ENCODE peak calls at places on chromosomes 1 and 21, in seven cellular contexts. One of them, this sample, is unnamed.
A peak's percentile ranks its signal among the peaks of the same experiment; 100 is the strongest.

GRCh38 chr1:156643266-156644092 is 1.6 kb downstream of the BCAN start:
- DNase-seq in putamen: no peak
- DNase-seq in nucleus accumbens: no peak
- DNase-seq in AG10803: no peak
- DNase-seq in HFFc6: no peak
- DNase-seq in anterior cingulate cortex: no peak
- DNase-seq in NT2/D1: no peak
- DNase-seq in this sample: no peak

GRCh38 chr21:45082715-45083114 is 8.3 kb downstream of the ADARB1 start:
- DNase-seq in nucleus accumbens: no peak
- DNase-seq in putamen: no peak
- DNase-seq in AG10803: no peak
- DNase-seq in NT2/D1: no peak
- DNase-seq in anterior cingulate cortex: no peak
- DNase-seq in HFFc6: no peak
- DNase-seq in this sample: no peak

GRCh38 chr1:204018460-204018859 is 54.5 kb upstream of the SOX13 start:
- DNase-seq in nucleus accumbens: no peak
- DNase-seq in AG10803: no peak
- DNase-seq in HFFc6: no peak
- DNase-seq in putamen: no peak
- DNase-seq in NT2/D1: no peak
- DNase-seq in anterior cingulate cortex: no peak
- DNase-seq in this sample: no peak

GRCh38 chr1:107877092-107877491 is 87.9 kb downstream of the VAV3 start:
- DNase-seq in nucleus accumbens: peak; percentile 29
- DNase-seq in AG10803: peak; percentile 88
- DNase-seq in NT2/D1: no peak
- DNase-seq in anterior cingulate cortex: no peak
- DNase-seq in HFFc6: no peak
- DNase-seq in putamen: peak; percentile 49
- DNase-seq in this sample: no peak

GRCh38 chr1:47756006-47756405 is 241.2 kb downstream of the TRABD2B start:
- DNase-seq in putamen: no peak
- DNase-seq in AG10803: no peak
- DNase-seq in HFFc6: no peak
- DNase-seq in anterior cingulate cortex: no peak
- DNase-seq in NT2/D1: no peak
- DNase-seq in nucleus accumbens: no peak
- DNase-seq in this sample: no peak

GRCh38 chr1:59775480-59775879 is 39.3 kb upstream of the HOOK1 start:
- DNase-seq in anterior cingulate cortex: no peak
- DNase-seq in NT2/D1: no peak
- DNase-seq in HFFc6: no peak
- DNase-seq in putamen: no peak
- DNase-seq in AG10803: no peak
- DNase-seq in nucleus accumbens: no peak
- DNase-seq in this sample: no peak

GRCh38 chr1:9293512-9294439 is 1.1 kb downstream of the SPSB1 start:
- DNase-seq in AG10803: peak; percentile 50
- DNase-seq in HFFc6: peak; percentile 18
- DNase-seq in nucleus accumbens: no peak
- DNase-seq in putamen: no peak
- DNase-seq in anterior cingulate cortex: no peak
- DNase-seq in NT2/D1: no peak
- DNase-seq in this sample: no peak

GRCh38 chr1:25820247-25821111 is 725 bp downstream of the MTFR1L start:
- DNase-seq in AG10803: peak; percentile 61
- DNase-seq in nucleus accumbens: peak; percentile 62
- DNase-seq in putamen: no peak
- DNase-seq in NT2/D1: peak; percentile 56
- DNase-seq in HFFc6: peak; percentile 54
- DNase-seq in anterior cingulate cortex: no peak
- DNase-seq in this sample: no peak

GRCh38 chr1:7613106-7613850 is 157.8 kb upstream of the VAMP3 start:
- DNase-seq in NT2/D1: no peak
- DNase-seq in anterior cingulate cortex: no peak
- DNase-seq in nucleus accumbens: no peak
- DNase-seq in putamen: no peak
- DNase-seq in AG10803: no peak
- DNase-seq in HFFc6: no peak
- DNase-seq in this sample: no peak

GRCh38 chr1:21068937-21069336 is 107.8 kb downstream of the EIF4G3 start:
- DNase-seq in nucleus accumbens: no peak
- DNase-seq in HFFc6: no peak
- DNase-seq in anterior cingulate cortex: no peak
- DNase-seq in putamen: no peak
- DNase-seq in NT2/D1: no peak
- DNase-seq in AG10803: no peak
- DNase-seq in this sample: no peak

GRCh38 chr1:185694081-185694480 is 40.1 kb upstream of the HMCN1 start:
- DNase-seq in nucleus accumbens: no peak
- DNase-seq in AG10803: no peak
- DNase-seq in NT2/D1: no peak
- DNase-seq in anterior cingulate cortex: no peak
- DNase-seq in putamen: no peak
- DNase-seq in HFFc6: no peak
- DNase-seq in this sample: peak; percentile 43

GRCh38 chr1:205998457-205999241 is 4.5 kb downstream of the RAB7B start:
- DNase-seq in nucleus accumbens: peak; percentile 62
- DNase-seq in AG10803: no peak
- DNase-seq in putamen: peak; percentile 81
- DNase-seq in NT2/D1: no peak
- DNase-seq in HFFc6: no peak
- DNase-seq in anterior cingulate cortex: peak; percentile 68
- DNase-seq in this sample: peak; percentile 92

GRCh38 chr1:247487057-247487456 is 29.2 kb upstream of the OR2B11 start:
- DNase-seq in anterior cingulate cortex: peak; percentile 13
- DNase-seq in nucleus accumbens: peak; percentile 9
- DNase-seq in HFFc6: peak; percentile 42
- DNase-seq in AG10803: peak; percentile 19
- DNase-seq in putamen: peak; percentile 33
- DNase-seq in NT2/D1: peak; percentile 56
- DNase-seq in this sample: peak; percentile 69

GRCh38 chr1:211476200-211476849 is 15.6 kb downstream of the RD3 start:
- DNase-seq in AG10803: peak; percentile 72
- DNase-seq in putamen: peak; percentile 23
- DNase-seq in HFFc6: peak; percentile 58
- DNase-seq in NT2/D1: peak; percentile 83
- DNase-seq in anterior cingulate cortex: peak; percentile 26
- DNase-seq in nucleus accumbens: peak; percentile 23
- DNase-seq in this sample: peak; percentile 72

GRCh38 chr1:24769656-24770651 is 24.7 kb downstream of the CLIC4 start:
- DNase-seq in HFFc6: peak; percentile 90
- DNase-seq in putamen: no peak
- DNase-seq in NT2/D1: no peak
- DNase-seq in anterior cingulate cortex: no peak
- DNase-seq in AG10803: peak; percentile 93
- DNase-seq in nucleus accumbens: no peak
- DNase-seq in this sample: no peak